ENCODE peak calls at places on chromosomes 5 and 9, in ten cellular contexts. Y is right cardiac atrium; R is RWPE1; L is ovary; J is left ventricle myocardium inferior; B is CD8-positive, alpha-beta memory T cell; E is AG04450; G is esophagus squamous epithelium; N is heart right ventricle; A is adrenal gland. H is an unnamed sample.

GRCh38 chr5:140588311-140589070 is 23.9 kb downstream of the SLC35A4 start:
- DNase-seq in Y (no peak), R (no peak), L (no peak), J (no peak), B (no peak), E (no peak), G (no peak), N (no peak), A (no peak), H (no peak)

GRCh38 chr9:96376926-96377874 is 6.3 kb downstream of the SLC35D2 start:
- DNase-seq in Y (no peak), R (peak), L (no peak), J (no peak), B (no peak), E (no peak), G (no peak), N (no peak), A (no peak), H (no peak)

GRCh38 chr5:58266402-58266801 is 193.5 kb downstream of the PLK2 start:
- DNase-seq in Y (no peak), R (peak), L (no peak), J (no peak), B (no peak), E (no peak), G (no peak), N (no peak), A (no peak), H (no peak)

GRCh38 chr9:61674465-61674864 is 484.6 kb downstream of the SPATA31A7 start:
- DNase-seq in Y (no peak), R (no peak), L (no peak), J (no peak), B (no peak), E (no peak), G (no peak), N (no peak), A (no peak), H (no peak)

GRCh38 chr5:31864015-31864414 is 225.1 kb downstream of the PDZD2 start:
- DNase-seq in Y (no peak), R (no peak), L (no peak), J (no peak), B (no peak), E (no peak), G (no peak), N (no peak), A (no peak), H (no peak)

GRCh38 chr5:124738751-124739559 is 7.5 kb downstream of the ZNF608 start:
- DNase-seq in Y (no peak), R (no peak), L (no peak), J (no peak), B (no peak), E (no peak), G (no peak), N (no peak), A (no peak), H (no peak)

GRCh38 chr5:455806-456205 is 12.8 kb downstream of the EXOC3 start:
- DNase-seq in Y (no peak), R (no peak), L (no peak), J (no peak), B (no peak), E (no peak), G (no peak), N (no peak), A (no peak), H (no peak)

GRCh38 chr9:134709512-134710270 is 68.1 kb downstream of the COL5A1 start:
- DNase-seq in Y (peak), R (no peak), L (no peak), J (no peak), B (no peak), E (no peak), G (no peak), N (peak), A (no peak), H (no peak)

GRCh38 chr9:120434532-120434931 is 145.4 kb downstream of the CDK5RAP2 start:
- DNase-seq in Y (peak), R (no peak), L (peak), J (peak), B (no peak), E (peak), G (no peak), N (peak), A (no peak), H (no peak)

GRCh38 chr9:24504521-24504920 is 41.2 kb downstream of the IZUMO3 start:
- DNase-seq in Y (no peak), R (no peak), L (no peak), J (no peak), B (no peak), E (no peak), G (no peak), N (no peak), A (no peak), H (no peak)

GRCh38 chr9:113131689-113132151 is 19.1 kb upstream of the SLC31A2 start:
- DNase-seq in Y (no peak), R (peak), L (no peak), J (no peak), B (no peak), E (no peak), G (no peak), N (no peak), A (no peak), H (no peak)

GRCh38 chr9:133609311-133610098 is at the start of gene FAM163B:
- DNase-seq in Y (peak), R (peak), L (peak), J (peak), B (no peak), E (no peak), G (no peak), N (peak), A (peak), H (no peak)

GRCh38 chr5:127290019-127290945 is at the start of gene MEGF10:
- DNase-seq in Y (peak), R (peak), L (no peak), J (no peak), B (no peak), E (no peak), G (no peak), N (peak), A (peak), H (peak)

GRCh38 chr5:149588947-149589346 is 7.6 kb downstream of the ARHGEF37 start:
- DNase-seq in Y (no peak), R (no peak), L (no peak), J (no peak), B (no peak), E (no peak), G (no peak), N (no peak), A (no peak), H (no peak)

GRCh38 chr9:12933957-12934356 is 159.1 kb downstream of the LURAP1L start:
- DNase-seq in Y (no peak), R (peak), L (no peak), J (no peak), B (no peak), E (no peak), G (no peak), N (no peak), A (no peak), H (no peak)

GRCh38 chr9:94031946-94032345 is 52.3 kb upstream of the PTPDC1 start:
- DNase-seq in Y (no peak), R (no peak), L (no peak), J (no peak), B (no peak), E (no peak), G (no peak), N (no peak), A (no peak), H (no peak)
- H3K27ac ChIP-seq in Y (no peak), R (no peak), L (no peak), J (no peak), B (no peak), E (no peak), G (no peak), N (peak), A (no peak), H (no peak)

DNA sequence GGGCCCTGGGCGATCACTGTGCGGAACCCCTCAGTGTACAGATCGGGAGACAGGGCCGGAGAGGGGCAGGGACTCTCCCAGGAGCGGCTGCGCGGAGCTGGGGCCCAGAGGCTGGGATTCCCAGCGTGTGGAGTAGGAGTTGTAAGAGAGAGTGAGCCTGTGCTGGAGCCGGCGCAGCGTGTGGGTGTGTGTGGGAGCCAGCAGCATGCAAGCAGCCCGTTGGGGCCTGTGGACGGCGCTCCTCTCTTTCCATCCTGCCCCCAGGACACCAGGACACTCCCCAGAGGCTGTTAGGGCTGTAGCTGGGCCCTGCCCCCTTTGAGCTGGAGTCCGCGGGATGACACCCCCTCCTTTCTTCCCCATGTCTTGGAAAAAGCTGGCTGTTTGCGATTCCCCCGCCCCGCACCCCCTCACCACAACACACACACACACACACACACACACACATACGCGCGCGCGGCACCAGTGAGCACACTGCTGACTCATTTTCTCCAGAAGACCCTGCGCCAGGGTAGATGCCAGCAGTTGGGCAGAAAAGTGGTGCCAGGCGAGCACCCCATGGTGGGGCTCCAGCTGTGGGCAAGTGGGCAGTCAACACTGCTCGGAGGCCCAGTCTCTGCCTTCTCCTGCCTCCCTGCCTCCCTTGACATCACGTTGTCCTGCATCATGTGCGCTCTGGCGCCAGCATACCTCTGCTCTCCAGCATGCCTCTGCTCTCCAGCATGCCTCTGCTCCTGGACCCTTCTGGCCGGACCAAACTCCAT is 1.5 kb downstream of the COL27A1 start:
- DNase-seq in Y (peak), R (peak), L (peak), J (peak), B (no peak), E (peak), G (no peak), N (peak), A (peak), H (peak)
- H3K27ac ChIP-seq in Y (no peak), R (peak), L (peak), J (peak), B (no peak), E (peak), G (peak), N (peak), A (peak), H (no peak)

GRCh38 chr5:16666140-16666860 is 49.5 kb upstream of the RETREG1 start:
- DNase-seq in Y (no peak), R (no peak), L (no peak), J (no peak), B (no peak), E (no peak), G (no peak), N (no peak), A (no peak), H (no peak)

GRCh38 chr5:16669776-16670175 is 53.0 kb upstream of the RETREG1 start:
- DNase-seq in Y (no peak), R (no peak), L (no peak), J (no peak), B (no peak), E (peak), G (no peak), N (no peak), A (no peak), H (no peak)

GRCh38 chr5:16666861-16667481 is 50.2 kb upstream of the RETREG1 start:
- DNase-seq in Y (peak), R (no peak), L (no peak), J (peak), B (no peak), E (no peak), G (no peak), N (peak), A (peak), H (peak)

GRCh38 chr5:16665611-16666010 is 48.8 kb upstream of the RETREG1 start:
- DNase-seq in Y (no peak), R (no peak), L (no peak), J (no peak), B (no peak), E (peak), G (no peak), N (no peak), A (no peak), H (no peak)

DNA sequence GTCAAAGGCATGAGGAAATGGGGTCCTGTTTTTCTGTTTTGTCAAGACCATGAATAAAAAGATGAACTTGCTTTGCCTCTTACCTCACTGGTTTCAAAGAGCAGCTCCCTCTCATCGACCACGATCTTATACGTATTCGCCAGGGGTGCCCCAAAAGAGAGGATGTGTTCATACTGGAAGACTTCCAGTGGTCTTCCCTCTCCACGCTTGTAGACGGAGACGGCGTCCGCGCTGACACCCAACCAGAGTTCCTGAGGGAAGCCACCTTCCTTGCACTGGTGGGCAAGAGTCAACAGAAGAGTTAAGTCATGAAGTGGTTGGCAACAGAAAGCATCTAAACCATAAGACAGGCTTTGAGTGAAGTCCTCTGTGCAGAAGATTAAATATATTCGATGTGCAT is 51.4 kb upstream of the RETREG1 start:
- DNase-seq in Y (no peak), R (no peak), L (no peak), J (no peak), B (no peak), E (no peak), G (no peak), N (no peak), A (no peak), H (no peak)
- H3K27ac ChIP-seq in Y (no peak), R (no peak), L (no peak), J (no peak), B (no peak), E (no peak), G (no peak), N (no peak), A (no peak), H (no peak)

GRCh38 chr5:106142131-106142530 is 1528.6 kb downstream of the EFNA5 start:
- DNase-seq in Y (no peak), R (no peak), L (no peak), J (no peak), B (no peak), E (no peak), G (no peak), N (no peak), A (no peak), H (no peak)
- H3K27ac ChIP-seq in Y (no peak), R (no peak), L (no peak), J (no peak), B (no peak), E (no peak), G (no peak), N (no peak), A (no peak), H (no peak)

GRCh38 chr5:27708579-27708978 is 670.2 kb upstream of the CDH9 start:
- DNase-seq in Y (no peak), R (peak), L (no peak), J (no peak), B (no peak), E (no peak), G (no peak), N (no peak), A (peak), H (no peak)
- H3K27ac ChIP-seq in Y (no peak), R (no peak), L (no peak), J (no peak), B (no peak), E (no peak), G (no peak), N (no peak), A (no peak), H (no peak)

GRCh38 chr5:83718936-83719495 is 1.6 kb downstream of the HAPLN1 start:
- DNase-seq in Y (no peak), R (no peak), L (no peak), J (no peak), B (no peak), E (no peak), G (no peak), N (no peak), A (no peak), H (no peak)
- H3K27ac ChIP-seq in Y (no peak), R (no peak), L (no peak), J (no peak), B (no peak), E (no peak), G (no peak), N (no peak), A (no peak), H (no peak)

GRCh38 chr5:94775088-94775487 is 156.6 kb downstream of the SLF1 start:
- DNase-seq in Y (no peak), R (no peak), L (no peak), J (no peak), B (no peak), E (no peak), G (no peak), N (no peak), A (no peak), H (no peak)

GRCh38 chr5:94776167-94776566 is 157.7 kb downstream of the SLF1 start:
- DNase-seq in Y (no peak), R (no peak), L (no peak), J (no peak), B (no peak), E (no peak), G (no peak), N (no peak), A (no peak), H (no peak)

GRCh38 chr5:94777163-94777885 is 158.9 kb downstream of the SLF1 start:
- DNase-seq in Y (no peak), R (no peak), L (no peak), J (no peak), B (no peak), E (no peak), G (no peak), N (no peak), A (no peak), H (no peak)

DNA sequence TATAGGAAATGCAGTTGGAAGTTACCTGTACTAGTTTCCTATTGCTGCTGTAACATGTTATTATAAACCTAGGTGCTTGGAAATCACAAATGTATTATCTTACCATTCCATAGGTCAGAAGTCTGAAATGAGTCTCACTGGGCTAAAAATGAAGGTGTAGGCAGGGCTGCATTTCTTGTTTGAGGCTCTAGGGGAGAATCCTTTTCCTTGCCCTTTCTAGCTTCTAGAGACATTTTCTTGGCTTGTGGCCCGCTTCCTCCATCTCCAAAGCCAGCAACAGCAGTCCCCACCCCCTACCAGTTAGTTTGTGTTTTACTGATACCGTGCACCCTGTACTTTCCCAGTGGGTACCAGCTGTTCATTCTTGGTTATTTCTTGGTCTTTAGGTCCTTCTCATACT is 153.3 kb downstream of the SLF1 start:
- DNase-seq in Y (no peak), R (no peak), L (no peak), J (no peak), B (no peak), E (no peak), G (no peak), N (no peak), A (no peak), H (no peak)
- H3K27ac ChIP-seq in Y (no peak), R (no peak), L (no peak), J (no peak), B (no peak), E (no peak), G (no peak), N (no peak), A (no peak), H (no peak)